ENCODE peak calls at places on chromosome 18, in ten cellular contexts. H is endothelial cell of umbilical vein, K is thyroid gland, Z is A549, V is IMR-90, J is HCT116, G is uterus, W is ovary, R is sigmoid colon, U is H1. A is an unnamed sample.

GRCh38 chr18:40012931-40013609 is 1942.0 kb upstream of the PIK3C3 start:
- DNase-seq in U (no peak), K (no peak), H (no peak), W (no peak), R (no peak), V (no peak), Z (no peak), G (no peak), J (no peak), A (no peak)

GRCh38 chr18:68418881-68419280 is 296.0 kb downstream of the TMX3 start:
- DNase-seq in H (no peak), K (no peak), U (no peak), J (no peak), G (no peak), V (peak), W (no peak), R (no peak), Z (no peak), A (no peak)

GRCh38 chr18:51391731-51392130 is 194.2 kb upstream of the MEX3C start:
- DNase-seq in Z (no peak), U (no peak), H (no peak), W (no peak), K (no peak), J (no peak), G (no peak), V (no peak), R (no peak), A (no peak)

GRCh38 chr18:23884712-23885375 is 129.7 kb upstream of the TTC39C start:
- DNase-seq in G (peak), H (no peak), V (no peak), W (no peak), K (peak), R (peak), J (no peak), U (no peak), Z (no peak), A (no peak)

GRCh38 chr18:41992698-41993097 is 37.7 kb downstream of the PIK3C3 start:
- DNase-seq in H (no peak), R (no peak), U (no peak), V (no peak), J (no peak), G (no peak), K (no peak), W (no peak), Z (no peak), A (no peak)

GRCh38 chr18:39742015-39742466 is 2176.4 kb upstream of the CELF4 start:
- DNase-seq in V (peak), R (no peak), Z (no peak), U (no peak), J (no peak), W (no peak), G (no peak), H (peak), K (no peak), A (no peak)

GRCh38 chr18:10872297-10872696 is 277.1 kb downstream of the PIEZO2 start:
- DNase-seq in G (no peak), J (no peak), H (no peak), R (peak), W (no peak), U (no peak), K (no peak), Z (no peak), V (no peak), A (no peak)

GRCh38 chr18:12304351-12305210 is 3.5 kb upstream of the TUBB6 start:
- DNase-seq in R (peak), Z (no peak), H (no peak), K (peak), V (peak), U (no peak), J (no peak), W (no peak), G (no peak), A (no peak)

GRCh38 chr18:70333757-70334156 is 44.9 kb downstream of the SOCS6 start:
- DNase-seq in H (no peak), V (peak), Z (peak), R (no peak), U (no peak), K (no peak), W (no peak), G (no peak), J (peak), A (no peak)

GRCh38 chr18:37607281-37607680 is 41.7 kb upstream of the CELF4 start:
- DNase-seq in R (no peak), W (no peak), U (no peak), H (no peak), J (no peak), V (no peak), K (no peak), Z (no peak), G (no peak), A (no peak)

GRCh38 chr18:71114550-71115210 is 825.8 kb downstream of the SOCS6 start:
- DNase-seq in H (no peak), V (no peak), J (no peak), G (no peak), U (no peak), R (no peak), Z (no peak), K (no peak), W (no peak), A (no peak)

GRCh38 chr18:50158866-50159653 is 35.9 kb downstream of the MYO5B start:
- DNase-seq in K (peak), W (no peak), R (no peak), J (no peak), G (no peak), Z (no peak), V (no peak), H (no peak), U (no peak), A (no peak)

GRCh38 chr18:5630057-5630765 is 86.4 kb upstream of the EPB41L3 start:
- DNase-seq in Z (peak), J (no peak), W (no peak), U (peak), H (peak), G (peak), R (peak), K (peak), V (peak), A (peak)

GRCh38 chr18:47882641-47883040 is 47.8 kb downstream of the SMAD2 start:
- DNase-seq in Z (no peak), R (no peak), K (no peak), H (no peak), U (no peak), G (no peak), J (no peak), V (peak), W (no peak), A (no peak)

GRCh38 chr18:41150316-41150715 is 804.7 kb upstream of the PIK3C3 start:
- DNase-seq in R (no peak), K (no peak), G (no peak), J (no peak), H (no peak), Z (no peak), V (no peak), W (no peak), U (no peak), A (no peak)

GRCh38 chr18:11857177-11857887 is 6.1 kb downstream of the CHMP1B start:
- DNase-seq in U (no peak), Z (peak), R (peak), J (peak), G (peak), H (peak), V (peak), K (peak), W (peak), A (peak)

DNA sequence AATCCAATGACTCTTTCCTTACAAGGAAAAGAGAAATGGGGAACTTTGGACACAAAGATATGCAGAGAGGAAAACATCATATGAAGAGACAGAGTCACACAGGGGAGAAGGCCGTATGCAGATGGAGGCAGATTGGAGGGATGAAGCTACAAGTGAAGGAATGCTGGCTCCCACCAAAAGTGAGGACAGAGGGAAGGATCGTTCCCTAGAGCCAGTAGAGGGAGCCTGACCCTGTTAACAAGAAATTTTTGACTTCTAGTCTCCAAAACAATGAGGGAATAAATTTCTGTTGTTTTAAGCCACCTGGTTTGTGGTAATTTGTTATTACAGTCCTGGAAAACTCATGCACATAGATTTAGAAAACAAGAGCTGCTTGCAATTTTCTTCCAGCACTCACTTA is 169.3 kb downstream of the PMAIP1 start:
- DNase-seq in U (no peak), Z (no peak), R (no peak), H (no peak), J (no peak), K (no peak), W (no peak), V (no peak), G (no peak), A (no peak)
- TF ChIP-seq CTCF in U (peak), Z (no peak), R (no peak), H (no peak), J (peak), K (no peak), W (no peak), V (no peak), G (no peak), A (no peak)

GRCh38 chr18:63316612-63317555 is 2.7 kb downstream of the BCL2 start:
- DNase-seq in Z (no peak), R (no peak), W (no peak), V (no peak), U (no peak), G (no peak), J (no peak), H (no peak), K (peak), A (no peak)

GRCh38 chr18:63313409-63313917 is 6.1 kb downstream of the BCL2 start:
- DNase-seq in R (no peak), G (no peak), W (no peak), U (no peak), V (no peak), H (no peak), K (no peak), Z (no peak), J (no peak), A (no peak)

GRCh38 chr18:63314062-63314790 is 5.3 kb downstream of the BCL2 start:
- DNase-seq in U (no peak), H (no peak), K (no peak), Z (no peak), G (no peak), R (no peak), V (no peak), J (no peak), W (no peak), A (no peak)

GRCh38 chr18:63315879-63316278 is 3.7 kb downstream of the BCL2 start:
- DNase-seq in Z (no peak), R (no peak), H (no peak), U (no peak), K (no peak), V (no peak), W (no peak), G (no peak), J (no peak), A (no peak)

DNA sequence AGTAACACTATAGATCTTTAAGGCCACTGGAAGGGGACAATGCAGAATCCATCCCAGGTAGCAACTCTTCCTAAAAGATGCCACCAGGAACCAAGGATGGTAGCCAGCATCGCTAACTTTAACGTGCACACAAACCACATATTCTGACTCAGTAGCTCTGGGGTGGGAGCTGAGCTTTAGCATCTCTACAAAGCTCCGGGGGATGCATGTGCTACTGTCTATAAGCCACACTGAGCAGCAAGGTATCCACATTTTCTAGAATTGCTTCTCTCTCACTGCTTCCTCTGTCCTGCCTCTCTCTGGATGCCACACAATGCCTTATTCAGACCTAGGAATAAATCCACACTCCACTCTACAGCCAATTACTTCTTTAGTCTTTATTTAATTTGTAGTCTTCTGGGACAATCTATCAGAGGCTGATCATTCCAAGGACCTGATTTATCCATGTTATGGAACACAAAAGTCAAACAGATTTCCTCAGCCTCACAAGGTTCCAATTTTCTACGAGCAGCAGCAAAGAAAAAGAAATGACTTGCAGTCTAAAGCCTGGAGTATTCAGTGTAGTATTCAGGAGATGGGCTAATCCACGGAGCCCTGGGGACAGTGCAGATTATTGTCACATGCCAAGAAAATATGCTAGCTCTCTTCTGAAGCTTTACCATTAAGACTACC is 4.4 kb downstream of the BCL2 start:
- DNase-seq in K (no peak), W (no peak), U (no peak), Z (no peak), R (no peak), J (no peak), H (no peak), V (no peak), G (no peak), A (no peak)
- TF ChIP-seq POLR2A in K (no peak), W (no peak), U (no peak), Z (no peak), R (no peak), J (no peak), H (no peak), V (no peak), G (no peak), A (no peak)

GRCh38 chr18:9436176-9436575 is 39.1 kb upstream of the RALBP1 start:
- DNase-seq in W (no peak), Z (no peak), J (no peak), V (no peak), U (no peak), R (no peak), G (no peak), K (no peak), H (no peak), A (no peak)
- TF ChIP-seq CTCF in W (no peak), Z (no peak), J (no peak), V (no peak), U (no peak), R (no peak), G (no peak), K (no peak), H (no peak), A (no peak)

GRCh38 chr18:54607213-54607934 is 16.3 kb downstream of the DYNAP start:
- DNase-seq in K (peak), H (peak), G (no peak), W (no peak), R (no peak), U (peak), J (no peak), Z (peak), V (peak), A (peak)
- TF ChIP-seq POLR2A in K (no peak), H (no peak), G (no peak), W (no peak), R (no peak), U (no peak), J (no peak), Z (no peak), V (no peak), A (peak)

GRCh38 chr18:73840319-73841065 is 307.1 kb downstream of the FBXO15 start:
- DNase-seq in K (no peak), V (no peak), Z (no peak), W (no peak), R (no peak), G (no peak), H (no peak), U (no peak), J (no peak), A (no peak)

GRCh38 chr18:73839441-73839840 is 308.2 kb downstream of the FBXO15 start:
- DNase-seq in J (no peak), H (no peak), W (no peak), Z (no peak), G (no peak), V (no peak), U (no peak), R (no peak), K (no peak), A (no peak)

GRCh38 chr18:73842795-73843394 is 304.7 kb downstream of the FBXO15 start:
- DNase-seq in K (peak), R (no peak), G (peak), H (no peak), Z (peak), U (no peak), V (peak), J (peak), W (no peak), A (no peak)

GRCh38 chr18:73841661-73842060 is 306.0 kb downstream of the FBXO15 start:
- DNase-seq in K (no peak), J (no peak), U (no peak), V (no peak), Z (no peak), H (no peak), R (no peak), W (no peak), G (no peak), A (no peak)
- TF ChIP-seq CTCF in K (no peak), J (no peak), U (peak), V (peak), Z (peak), H (no peak), R (no peak), W (no peak), G (no peak), A (no peak)

GRCh38 chr18:56715121-56715520 is 64.0 kb downstream of the WDR7 start:
- DNase-seq in W (no peak), V (no peak), U (no peak), Z (no peak), R (no peak), J (no peak), K (no peak), G (no peak), H (no peak), A (no peak)
- TF ChIP-seq POLR2A in W (no peak), V (no peak), U (no peak), Z (no peak), R (no peak), J (no peak), K (no peak), G (no peak), H (no peak), A (no peak)

GRCh38 chr18:58407649-58408407 is 221.1 kb downstream of the ALPK2 start:
- DNase-seq in V (no peak), H (no peak), G (no peak), J (no peak), U (no peak), R (no peak), W (no peak), K (no peak), Z (peak), A (no peak)
- TF ChIP-seq CTCF in V (no peak), H (no peak), G (no peak), J (no peak), U (peak), R (no peak), W (no peak), K (no peak), Z (no peak), A (no peak)

DNA sequence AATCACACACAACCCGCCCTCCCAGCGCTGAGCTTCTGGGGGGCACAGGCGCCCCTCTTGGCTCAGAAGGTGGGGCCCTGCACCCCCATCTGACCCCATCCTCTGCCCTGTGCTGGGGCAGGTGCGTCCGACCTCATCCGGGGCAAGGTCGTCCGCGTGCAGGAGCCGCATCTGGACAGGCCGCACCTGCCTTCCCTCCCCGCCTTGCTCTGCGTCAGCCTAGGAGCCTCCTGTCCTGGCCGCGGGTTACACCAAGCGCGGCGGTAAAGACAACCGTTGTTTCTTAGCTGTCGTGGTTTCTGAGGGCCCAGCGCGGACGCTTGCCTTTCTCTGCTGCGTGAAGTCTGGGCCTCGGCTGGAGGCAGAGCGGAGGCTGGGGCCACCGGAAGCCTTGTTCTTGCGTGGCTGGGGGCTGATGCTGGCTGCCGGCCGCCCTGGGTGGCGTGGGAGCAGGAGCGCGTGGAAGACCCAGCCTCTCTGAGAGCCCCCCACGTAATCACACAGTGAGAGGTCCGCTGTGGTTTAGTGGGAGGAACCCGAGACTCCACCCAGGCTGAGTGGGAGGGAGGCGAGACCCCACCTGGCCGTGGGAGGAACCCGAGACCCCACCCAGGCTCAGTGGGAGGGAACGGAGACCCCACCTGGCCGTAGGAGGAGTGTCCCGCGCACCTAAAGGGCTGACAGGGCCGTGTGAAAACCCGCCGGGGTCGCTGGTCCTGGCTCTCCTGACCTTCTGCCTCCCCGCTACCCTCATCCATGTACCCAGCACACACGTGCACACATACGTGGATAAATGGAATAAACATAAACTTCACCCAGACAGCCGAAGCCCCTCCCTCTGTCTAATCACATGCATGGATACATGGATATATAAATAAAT is 51.8 kb downstream of the KCNG2 start:
- DNase-seq in G (no peak), H (no peak), K (no peak), J (no peak), U (no peak), R (no peak), Z (no peak), V (no peak), W (no peak), A (no peak)
- TF ChIP-seq POLR2A in G (no peak), H (no peak), K (no peak), J (no peak), U (no peak), R (no peak), Z (no peak), V (no peak), W (no peak), A (no peak)

GRCh38 chr18:22063077-22063476 is 106.3 kb upstream of the GATA6 start:
- DNase-seq in U (no peak), R (no peak), J (no peak), W (no peak), K (no peak), G (no peak), V (no peak), Z (no peak), H (no peak), A (no peak)

GRCh38 chr18:22066083-22066485 is 103.3 kb upstream of the GATA6 start:
- DNase-seq in G (no peak), J (no peak), H (no peak), R (no peak), W (no peak), U (no peak), K (no peak), Z (no peak), V (no peak), A (no peak)

GRCh38 chr18:22063672-22064071 is 105.7 kb upstream of the GATA6 start:
- DNase-seq in Z (no peak), U (no peak), V (no peak), K (no peak), G (no peak), W (no peak), R (no peak), J (no peak), H (no peak), A (no peak)

GRCh38 chr18:22067109-22067508 is 102.3 kb upstream of the GATA6 start:
- DNase-seq in G (no peak), R (no peak), U (no peak), H (no peak), W (no peak), V (no peak), J (no peak), K (no peak), Z (no peak), A (no peak)

GRCh38 chr18:22065311-22065710 is 104.1 kb upstream of the GATA6 start:
- DNase-seq in U (no peak), V (no peak), H (no peak), R (no peak), K (no peak), G (no peak), J (no peak), W (no peak), Z (no peak), A (no peak)
- TF ChIP-seq CTCF in U (no peak), V (no peak), H (no peak), R (no peak), K (no peak), G (no peak), J (no peak), W (no peak), Z (no peak), A (no peak)

GRCh38 chr18:13612111-13612997 is 114.0 kb downstream of the FAM210A start:
- DNase-seq in K (no peak), V (no peak), H (no peak), J (no peak), Z (no peak), R (peak), W (no peak), G (no peak), U (no peak), A (peak)
- TF ChIP-seq POLR2A in K (no peak), V (no peak), H (no peak), J (no peak), Z (no peak), R (no peak), W (no peak), G (no peak), U (no peak), A (no peak)